ENCODE peak calls at places on chromosome 7, in nine cellular contexts. Z is CD8-positive, alpha-beta T cell; J is SK-MEL-5; N is HEK293T; C is pancreas; U is GM20000; O is HL-60; B is caudate nucleus; V is ELF-1. Y is an unnamed sample.

GRCh38 chr7:51551070-51551469 is 234.5 kb upstream of the COBL start:
- DNase-seq in Z (no peak), J (no peak), N (no peak), C (no peak), U (no peak), O (no peak), B (no peak), V (no peak), Y (no peak)

GRCh38 chr7:142375710-142376313 is 118.0 kb upstream of the PRSS58 start:
- DNase-seq in Z (no peak), J (peak), N (no peak), C (no peak), U (no peak), O (peak), B (no peak), V (peak), Y (no peak)

GRCh38 chr7:23276381-23276780 is 22.8 kb upstream of the MALSU1 start:
- DNase-seq in Z (no peak), J (peak), N (no peak), C (no peak), U (no peak), O (peak), B (no peak), V (peak), Y (no peak)

GRCh38 chr7:34850681-34851080 is 186.6 kb downstream of the DPY19L1 start:
- DNase-seq in Z (no peak), J (no peak), N (no peak), C (no peak), U (no peak), O (no peak), B (no peak), V (no peak), Y (no peak)

GRCh38 chr7:131327049-131327625 is 539 bp upstream of the MKLN1 start:
- DNase-seq in Z (peak), J (peak), N (peak), C (no peak), U (peak), O (no peak), B (peak), V (no peak), Y (no peak)

GRCh38 chr7:76051840-76052239 is 3.9 kb downstream of the MDH2 start:
- DNase-seq in Z (no peak), J (no peak), N (no peak), C (no peak), U (no peak), O (no peak), B (no peak), V (no peak), Y (no peak)

GRCh38 chr7:29471444-29472138 is 92.0 kb upstream of the PRR15 start:
- DNase-seq in Z (no peak), J (no peak), N (no peak), C (no peak), U (no peak), O (no peak), B (no peak), V (no peak), Y (no peak)

GRCh38 chr7:22582860-22583640 is 83.1 kb upstream of the STEAP1B start:
- DNase-seq in Z (no peak), J (peak), N (no peak), C (peak), U (no peak), O (no peak), B (no peak), V (peak), Y (no peak)

GRCh38 chr7:155193716-155194115 is 104.0 kb upstream of the INSIG1 start:
- DNase-seq in Z (no peak), J (no peak), N (no peak), C (no peak), U (no peak), O (no peak), B (no peak), V (no peak), Y (no peak)

GRCh38 chr7:27199820-27200760 is at the start of gene HOXA13:
- DNase-seq in Z (no peak), J (peak), N (peak), C (no peak), U (no peak), O (no peak), B (no peak), V (peak), Y (no peak)

GRCh38 chr7:116579322-116579721 is 54.5 kb downstream of the CAV1 start:
- DNase-seq in Z (no peak), J (no peak), N (no peak), C (no peak), U (no peak), O (no peak), B (no peak), V (no peak), Y (no peak)

GRCh38 chr7:149865437-149865836 is 8.3 kb upstream of the ATP6V0E2 start:
- DNase-seq in Z (peak), J (no peak), N (no peak), C (no peak), U (no peak), O (no peak), B (no peak), V (no peak), Y (no peak)

GRCh38 chr7:29239638-29240037 is 45.1 kb downstream of the CHN2 start:
- DNase-seq in Z (no peak), J (peak), N (peak), C (no peak), U (no peak), O (no peak), B (no peak), V (peak), Y (no peak)

GRCh38 chr7:106959753-106960152 is 84.8 kb upstream of the PRKAR2B start:
- DNase-seq in Z (no peak), J (peak), N (peak), C (no peak), U (peak), O (no peak), B (no peak), V (no peak), Y (no peak)

GRCh38 chr7:110531186-110531585 is 559.7 kb upstream of the LRRN3 start:
- DNase-seq in Z (no peak), J (no peak), N (no peak), C (no peak), U (no peak), O (no peak), B (no peak), V (no peak), Y (peak)

GRCh38 chr7:151924001-151924400 is 32.2 kb upstream of the GALNTL5 start:
- DNase-seq in Z (no peak), J (no peak), N (no peak), C (no peak), U (no peak), O (no peak), B (no peak), V (no peak), Y (no peak)

GRCh38 chr7:92178928-92179373 is at the start of gene LRRD1:
- DNase-seq in Z (peak), J (peak), N (peak), C (peak), U (peak), O (peak), B (peak), V (peak), Y (peak)

GRCh38 chr7:85489498-85489897 is 302.6 kb upstream of the SEMA3D start:
- DNase-seq in Z (no peak), J (no peak), N (no peak), C (no peak), U (no peak), O (no peak), B (no peak), V (no peak), Y (no peak)

GRCh38 chr7:81447351-81447952 is 322.4 kb downstream of the HGF start:
- DNase-seq in Z (no peak), J (peak), N (peak), C (no peak), U (no peak), O (no peak), B (no peak), V (peak), Y (peak)

GRCh38 chr7:157233677-157234076 is 95.0 kb downstream of the UBE3C start:
- DNase-seq in Z (no peak), J (no peak), N (no peak), C (no peak), U (no peak), O (no peak), B (no peak), V (no peak), Y (no peak)

GRCh38 chr7:131495679-131496498 is 60.5 kb downstream of the PODXL start:
- DNase-seq in Z (no peak), J (no peak), N (no peak), C (no peak), U (no peak), O (no peak), B (no peak), V (no peak), Y (no peak)

GRCh38 chr7:143257501-143257900 is 5.7 kb upstream of the GSTK1 start:
- DNase-seq in Z (no peak), J (no peak), N (no peak), C (no peak), U (no peak), O (no peak), B (no peak), V (no peak), Y (no peak)

GRCh38 chr7:112449353-112449752 is 907 bp upstream of the IFRD1 start:
- DNase-seq in Z (peak), J (peak), N (no peak), C (peak), U (no peak), O (no peak), B (no peak), V (no peak), Y (no peak)

GRCh38 chr7:124275411-124275810 is 242.5 kb upstream of the TMEM229A start:
- DNase-seq in Z (no peak), J (peak), N (no peak), C (no peak), U (no peak), O (no peak), B (no peak), V (no peak), Y (no peak)

GRCh38 chr7:18337425-18337824 is 158.1 kb upstream of the HDAC9 start:
- DNase-seq in Z (no peak), J (no peak), N (no peak), C (no peak), U (no peak), O (no peak), B (no peak), V (no peak), Y (no peak)

GRCh38 chr7:75762350-75762917 is 9.6 kb downstream of the CCL26 start:
- DNase-seq in Z (no peak), J (peak), N (peak), C (no peak), U (peak), O (no peak), B (peak), V (peak), Y (no peak)

GRCh38 chr7:140551334-140552239 is 72.3 kb upstream of the MKRN1 start:
- DNase-seq in Z (no peak), J (peak), N (no peak), C (no peak), U (no peak), O (no peak), B (no peak), V (peak), Y (no peak)

GRCh38 chr7:117808273-117808868 is 64.9 kb downstream of the CTTNBP2 start:
- DNase-seq in Z (no peak), J (no peak), N (no peak), C (peak), U (no peak), O (no peak), B (peak), V (no peak), Y (no peak)

GRCh38 chr7:103989785-103990775 is 622 bp upstream of the RELN start:
- DNase-seq in Z (no peak), J (peak), N (peak), C (peak), U (peak), O (no peak), B (peak), V (peak), Y (peak)

GRCh38 chr7:143374556-143374955 is 6.6 kb upstream of the ZYX start:
- DNase-seq in Z (no peak), J (no peak), N (no peak), C (no peak), U (no peak), O (no peak), B (no peak), V (no peak), Y (no peak)

GRCh38 chr7:57308631-57309408 is 141.2 kb upstream of the ZNF716 start:
- DNase-seq in Z (no peak), J (peak), N (peak), C (no peak), U (no peak), O (no peak), B (no peak), V (peak), Y (no peak)

GRCh38 chr7:46557295-46557711 is 636.2 kb upstream of the IGFBP3 start:
- DNase-seq in Z (no peak), J (no peak), N (no peak), C (peak), U (no peak), O (no peak), B (no peak), V (no peak), Y (no peak)

GRCh38 chr7:105638324-105638723 is 57.0 kb upstream of the EFCAB10 start:
- DNase-seq in Z (no peak), J (no peak), N (no peak), C (no peak), U (no peak), O (no peak), B (no peak), V (no peak), Y (no peak)

GRCh38 chr7:15747187-15748111 is 61.0 kb upstream of the MEOX2 start:
- DNase-seq in Z (no peak), J (no peak), N (no peak), C (no peak), U (no peak), O (no peak), B (no peak), V (peak), Y (no peak)